ENCODE peak calls at places on chromosomes 11 and 22, in ten cellular contexts. One of them, this sample, is unnamed.

GRCh38 chr22:39215430-39216142 is 29.2 kb downstream of the PDGFB start:
- ATAC-seq in RWPE2: no peak
- ATAC-seq in Right ventricle myocardium inferior: no peak
- ATAC-seq in CD4-positive, CD25-positive, alpha-beta regulatory T cell: no peak
- ATAC-seq in left cardiac atrium: no peak
- ATAC-seq in right cardiac atrium: no peak
- ATAC-seq in Right ventricle myocardium superior: peak; percentile 58
- ATAC-seq in stimulated activated memory B cell treated with anti-CD40 and anti-IgM and Interleukin-4, amounts not matched to agents 10 μg/mL and 1 μg/mL and 100 μg/mL, for 72 hours: no peak
- ATAC-seq in T-cell: peak; percentile 89
- ATAC-seq in mucosa of descending colon: no peak
- ATAC-seq in this sample: peak; percentile 47

GRCh38 chr11:8759634-8760033 is 77.0 kb downstream of the RPL27A start:
- ATAC-seq in right cardiac atrium: peak; percentile 47
- ATAC-seq in Right ventricle myocardium superior: peak; percentile 57
- ATAC-seq in Right ventricle myocardium inferior: peak; percentile 40
- ATAC-seq in mucosa of descending colon: peak; percentile 7
- ATAC-seq in CD4-positive, CD25-positive, alpha-beta regulatory T cell: no peak
- ATAC-seq in stimulated activated memory B cell treated with anti-CD40 and anti-IgM and Interleukin-4, amounts not matched to agents 10 μg/mL and 1 μg/mL and 100 μg/mL, for 72 hours: no peak
- ATAC-seq in RWPE2: no peak
- ATAC-seq in left cardiac atrium: peak; percentile 46
- ATAC-seq in T-cell: no peak
- ATAC-seq in this sample: no peak

GRCh38 chr11:36364551-36364950 is 68.5 kb downstream of the PRR5L start:
- ATAC-seq in left cardiac atrium: no peak
- ATAC-seq in RWPE2: peak; percentile 77
- ATAC-seq in Right ventricle myocardium superior: no peak
- ATAC-seq in T-cell: no peak
- ATAC-seq in right cardiac atrium: no peak
- ATAC-seq in mucosa of descending colon: peak; percentile 89
- ATAC-seq in CD4-positive, CD25-positive, alpha-beta regulatory T cell: no peak
- ATAC-seq in stimulated activated memory B cell treated with anti-CD40 and anti-IgM and Interleukin-4, amounts not matched to agents 10 μg/mL and 1 μg/mL and 100 μg/mL, for 72 hours: no peak
- ATAC-seq in Right ventricle myocardium inferior: no peak
- ATAC-seq in this sample: no peak

GRCh38 chr11:117818036-117818858 is 6.3 kb downstream of the FXYD2 start:
- ATAC-seq in stimulated activated memory B cell treated with anti-CD40 and anti-IgM and Interleukin-4, amounts not matched to agents 10 μg/mL and 1 μg/mL and 100 μg/mL, for 72 hours: peak; percentile 57
- ATAC-seq in left cardiac atrium: no peak
- ATAC-seq in mucosa of descending colon: no peak
- ATAC-seq in T-cell: no peak
- ATAC-seq in right cardiac atrium: no peak
- ATAC-seq in Right ventricle myocardium inferior: no peak
- ATAC-seq in Right ventricle myocardium superior: no peak
- ATAC-seq in RWPE2: peak; percentile 49
- ATAC-seq in CD4-positive, CD25-positive, alpha-beta regulatory T cell: peak; percentile 22
- ATAC-seq in this sample: peak; percentile 59

GRCh38 chr11:2467695-2468055 is 22.9 kb downstream of the KCNQ1 start:
- ATAC-seq in Right ventricle myocardium inferior: no peak
- ATAC-seq in right cardiac atrium: no peak
- ATAC-seq in CD4-positive, CD25-positive, alpha-beta regulatory T cell: no peak
- ATAC-seq in RWPE2: no peak
- ATAC-seq in left cardiac atrium: no peak
- ATAC-seq in mucosa of descending colon: no peak
- ATAC-seq in stimulated activated memory B cell treated with anti-CD40 and anti-IgM and Interleukin-4, amounts not matched to agents 10 μg/mL and 1 μg/mL and 100 μg/mL, for 72 hours: no peak
- ATAC-seq in Right ventricle myocardium superior: no peak
- ATAC-seq in T-cell: no peak
- ATAC-seq in this sample: no peak

GRCh38 chr11:96257036-96257435 is 86.0 kb downstream of the MAML2 start:
- ATAC-seq in right cardiac atrium: no peak
- ATAC-seq in T-cell: no peak
- ATAC-seq in stimulated activated memory B cell treated with anti-CD40 and anti-IgM and Interleukin-4, amounts not matched to agents 10 μg/mL and 1 μg/mL and 100 μg/mL, for 72 hours: no peak
- ATAC-seq in RWPE2: no peak
- ATAC-seq in mucosa of descending colon: no peak
- ATAC-seq in Right ventricle myocardium inferior: no peak
- ATAC-seq in left cardiac atrium: no peak
- ATAC-seq in Right ventricle myocardium superior: no peak
- ATAC-seq in CD4-positive, CD25-positive, alpha-beta regulatory T cell: no peak
- ATAC-seq in this sample: no peak

GRCh38 chr22:43393132-43393844 is 18.5 kb upstream of the MPPED1 start:
- ATAC-seq in RWPE2: no peak
- ATAC-seq in CD4-positive, CD25-positive, alpha-beta regulatory T cell: no peak
- ATAC-seq in right cardiac atrium: no peak
- ATAC-seq in stimulated activated memory B cell treated with anti-CD40 and anti-IgM and Interleukin-4, amounts not matched to agents 10 μg/mL and 1 μg/mL and 100 μg/mL, for 72 hours: no peak
- ATAC-seq in mucosa of descending colon: no peak
- ATAC-seq in Right ventricle myocardium inferior: no peak
- ATAC-seq in Right ventricle myocardium superior: no peak
- ATAC-seq in left cardiac atrium: no peak
- ATAC-seq in T-cell: no peak
- ATAC-seq in this sample: no peak

GRCh38 chr11:112270551-112271180 is 10.0 kb upstream of the PLET1 start:
- ATAC-seq in mucosa of descending colon: peak; percentile 34
- ATAC-seq in right cardiac atrium: no peak
- ATAC-seq in CD4-positive, CD25-positive, alpha-beta regulatory T cell: no peak
- ATAC-seq in stimulated activated memory B cell treated with anti-CD40 and anti-IgM and Interleukin-4, amounts not matched to agents 10 μg/mL and 1 μg/mL and 100 μg/mL, for 72 hours: no peak
- ATAC-seq in RWPE2: peak; percentile 75
- ATAC-seq in Right ventricle myocardium inferior: no peak
- ATAC-seq in T-cell: no peak
- ATAC-seq in left cardiac atrium: no peak
- ATAC-seq in Right ventricle myocardium superior: no peak
- ATAC-seq in this sample: no peak

GRCh38 chr11:128487978-128488377 is 99.4 kb downstream of the ETS1 start:
- ATAC-seq in mucosa of descending colon: no peak
- ATAC-seq in left cardiac atrium: peak; percentile 84
- ATAC-seq in right cardiac atrium: peak; percentile 73
- ATAC-seq in CD4-positive, CD25-positive, alpha-beta regulatory T cell: no peak
- ATAC-seq in stimulated activated memory B cell treated with anti-CD40 and anti-IgM and Interleukin-4, amounts not matched to agents 10 μg/mL and 1 μg/mL and 100 μg/mL, for 72 hours: no peak
- ATAC-seq in Right ventricle myocardium superior: peak; percentile 92
- ATAC-seq in Right ventricle myocardium inferior: peak; percentile 73
- ATAC-seq in RWPE2: no peak
- ATAC-seq in T-cell: peak; percentile 29
- ATAC-seq in this sample: peak; percentile 25

GRCh38 chr11:10797561-10797960 is 11.2 kb downstream of the EIF4G2 start:
- ATAC-seq in Right ventricle myocardium superior: no peak
- ATAC-seq in Right ventricle myocardium inferior: no peak
- ATAC-seq in stimulated activated memory B cell treated with anti-CD40 and anti-IgM and Interleukin-4, amounts not matched to agents 10 μg/mL and 1 μg/mL and 100 μg/mL, for 72 hours: no peak
- ATAC-seq in CD4-positive, CD25-positive, alpha-beta regulatory T cell: no peak
- ATAC-seq in right cardiac atrium: no peak
- ATAC-seq in T-cell: no peak
- ATAC-seq in left cardiac atrium: no peak
- ATAC-seq in mucosa of descending colon: no peak
- ATAC-seq in RWPE2: no peak
- ATAC-seq in this sample: no peak

GRCh38 chr11:10592331-10592730 is 23.9 kb upstream of the LYVE1 start:
- ATAC-seq in T-cell: no peak
- ATAC-seq in RWPE2: peak; percentile 82
- ATAC-seq in left cardiac atrium: peak; percentile 55
- ATAC-seq in CD4-positive, CD25-positive, alpha-beta regulatory T cell: no peak
- ATAC-seq in Right ventricle myocardium inferior: no peak
- ATAC-seq in stimulated activated memory B cell treated with anti-CD40 and anti-IgM and Interleukin-4, amounts not matched to agents 10 μg/mL and 1 μg/mL and 100 μg/mL, for 72 hours: no peak
- ATAC-seq in mucosa of descending colon: peak; percentile 59
- ATAC-seq in right cardiac atrium: peak; percentile 47
- ATAC-seq in Right ventricle myocardium superior: peak; percentile 57
- ATAC-seq in this sample: no peak